ENCODE peak calls at places on chromosomes 7 and 10, in six cellular contexts. S is K562, H is GM19239, R is thyroid gland, J is lower leg skin, M is amniotic stem cell. Y is an unnamed sample.

GRCh38 chr7:89027781-89028180 is 232.2 kb upstream of the TEX47 start:
- DNase-seq in H (no peak), S (no peak), R (no peak), J (no peak), M (no peak), Y (no peak)

GRCh38 chr7:55073051-55073511 is 54.3 kb downstream of the EGFR start:
- DNase-seq in S (no peak), M (no peak), H (no peak), R (no peak), J (no peak), Y (peak; percentile 64)

GRCh38 chr10:58488921-58489320 is 23.8 kb upstream of the BICC1 start:
- DNase-seq in H (no peak), J (no peak), M (no peak), R (no peak), S (no peak), Y (peak; percentile 58)

GRCh38 chr10:7231420-7232414 is 179.1 kb downstream of the SFMBT2 start:
- DNase-seq in R (no peak), M (no peak), S (peak; percentile 10), J (no peak), H (no peak), Y (peak; percentile 20)

GRCh38 chr7:82805527-82805960 is 357.1 kb downstream of the PCLO start:
- DNase-seq in M (peak; percentile 75), R (no peak), J (no peak), S (no peak), H (no peak), Y (peak; percentile 77)

GRCh38 chr10:102888048-102888447 is 18.8 kb downstream of the AS3MT start:
- DNase-seq in S (no peak), R (no peak), J (no peak), M (no peak), H (no peak), Y (no peak)

GRCh38 chr7:132117181-132117580 is 459.1 kb downstream of the PLXNA4 start:
- DNase-seq in J (no peak), S (no peak), R (no peak), H (no peak), M (peak; percentile 20), Y (peak; percentile 36)

GRCh38 chr7:137609500-137609899 is 237.3 kb downstream of the DGKI start:
- DNase-seq in M (no peak), J (no peak), S (no peak), H (no peak), R (peak; percentile 90), Y (peak; percentile 42)

GRCh38 chr10:73863039-73863817 is 11.1 kb downstream of the CAMK2G start:
- DNase-seq in S (no peak), M (no peak), R (no peak), H (no peak), J (no peak), Y (no peak)

GRCh38 chr7:104980969-104981670 is 32.9 kb upstream of the KMT2E start:
- DNase-seq in S (peak; percentile 78), R (no peak), H (peak; percentile 36), M (peak; percentile 65), J (no peak), Y (peak; percentile 65)

GRCh38 chr7:98204670-98205069 is 6.6 kb upstream of the BHLHA15 start:
- DNase-seq in R (no peak), H (no peak), S (no peak), M (no peak), J (no peak), Y (no peak)

GRCh38 chr7:39667354-39667923 is 44.1 kb downstream of the RALA start:
- DNase-seq in M (no peak), J (no peak), R (no peak), H (no peak), S (no peak), Y (no peak)

GRCh38 chr7:90594791-90595317 is 1.3 kb upstream of the CDK14 start:
- DNase-seq in M (peak; percentile 24), H (no peak), J (no peak), S (no peak), R (peak; percentile 61), Y (peak; percentile 81)

GRCh38 chr7:120993011-120993574 is 4.6 kb downstream of the CPED1 start:
- DNase-seq in J (no peak), H (no peak), M (no peak), R (no peak), S (no peak), Y (no peak)